ENCODE peak calls at places on chromosomes 3 and 15, in six cellular contexts. I, S, R, O, D and N are unnamed samples.
A peak's percentile ranks its signal among the peaks of the same experiment; 100 is the strongest.

GRCh38 chr15:66126057-66126855 is 127.3 kb downstream of the MEGF11 start:
- DNase-seq in R (no peak), O (peak; percentile 13), I (no peak), S (no peak), D (no peak), N (no peak)

GRCh38 chr3:65595222-65595996 is 443.3 kb downstream of the MAGI1 start:
- DNase-seq in S (no peak), D (no peak), I (no peak), O (no peak), R (no peak), N (no peak)

GRCh38 chr15:29556385-29556784 is 265.9 kb downstream of the TJP1 start:
- DNase-seq in S (peak; percentile 9), O (no peak), I (no peak), D (no peak), R (no peak), N (no peak)

GRCh38 chr3:187811580-187812250 is 66.4 kb upstream of the BCL6 start:
- DNase-seq in D (peak; percentile 67), R (peak; percentile 97), I (no peak), S (peak; percentile 90), O (no peak), N (no peak)

GRCh38 chr3:110243081-110243480 is 828.5 kb upstream of the NECTIN3 start:
- DNase-seq in O (no peak), D (no peak), S (peak; percentile 94), I (no peak), R (peak; percentile 35), N (no peak)

GRCh38 chr15:51869074-51869425 is 39.6 kb downstream of the TMOD3 start:
- DNase-seq in I (no peak), D (peak; percentile 40), R (peak; percentile 82), S (peak; percentile 92), O (no peak), N (no peak)

GRCh38 chr15:88016373-88016772 is 240.2 kb downstream of the NTRK3 start:
- DNase-seq in O (no peak), R (no peak), I (no peak), S (no peak), D (no peak), N (no peak)

GRCh38 chr3:190722181-190722905 is 140.2 kb downstream of the GMNC start:
- DNase-seq in D (no peak), R (no peak), I (no peak), S (peak; percentile 27), O (no peak), N (no peak)

GRCh38 chr15:77851696-77852095 is 219.0 kb upstream of the LINGO1 start:
- DNase-seq in S (no peak), D (no peak), O (peak; percentile 67), I (no peak), R (no peak), N (no peak)

GRCh38 chr3:73255609-73256029 is 194.2 kb downstream of the EBLN2 start:
- DNase-seq in I (no peak), R (peak; percentile 95), O (peak; percentile 92), D (peak; percentile 12), S (peak; percentile 63), N (peak; percentile 15)